ENCODE peak calls at places on chromosome 11, in ten cellular contexts. O is aorta; J is A549; W is naive thymus-derived CD4-positive, alpha-beta T cell; I is GM10248; N is bronchial epithelial cell; E is myocyte; V is kidney epithelial cell; B is stimulated activated CD8-positive, alpha-beta memory T cell treated with anti-CD3 and anti-CD28 coated beads, Interleukin-4, amount 100 ng/mL, for 4 hours; M is germinal center. S is an unnamed sample.

GRCh38 chr11:71086687-71087258 is 165.6 kb downstream of the SHANK2 start:
- DNase-seq in M (peak), N (peak), J (peak), W (no peak), V (no peak), O (no peak), I (no peak), B (no peak), E (peak), S (no peak)

GRCh38 chr11:75453916-75454655 is 21.1 kb upstream of the KLHL35 start:
- DNase-seq in W (no peak), M (no peak), V (no peak), N (no peak), O (no peak), J (no peak), B (no peak), I (no peak), E (peak), S (no peak)

GRCh38 chr11:117639601-117640000 is 157.4 kb downstream of the DSCAML1 start:
- DNase-seq in W (no peak), M (no peak), J (no peak), B (no peak), I (no peak), O (peak), E (no peak), V (no peak), N (no peak), S (no peak)

GRCh38 chr11:128889657-128890213 is 1.4 kb upstream of the KCNJ5 start:
- DNase-seq in O (no peak), V (no peak), N (no peak), J (no peak), E (no peak), W (no peak), B (no peak), M (no peak), I (no peak), S (no peak)

GRCh38 chr11:76763573-76764348 is 19.4 kb upstream of the TSKU start:
- DNase-seq in J (peak), M (no peak), I (no peak), O (peak), W (no peak), V (no peak), B (no peak), E (peak), N (peak), S (no peak)

GRCh38 chr11:6925636-6926207 is 504 bp upstream of the ZNF215 start:
- DNase-seq in N (peak), I (no peak), O (no peak), M (no peak), E (no peak), J (no peak), V (no peak), W (no peak), B (no peak), S (no peak)

GRCh38 chr11:45543808-45544422 is 121.5 kb downstream of the CHST1 start:
- DNase-seq in B (no peak), M (no peak), I (no peak), N (no peak), V (no peak), J (peak), O (no peak), W (no peak), E (peak), S (no peak)

GRCh38 chr11:124859171-124859570 is 6.1 kb upstream of the ROBO3 start:
- DNase-seq in E (no peak), J (no peak), W (no peak), V (no peak), I (no peak), B (no peak), N (no peak), M (no peak), O (no peak), S (no peak)

GRCh38 chr11:2300290-2300935 is 1.3 kb downstream of the C11orf21 start:
- DNase-seq in O (peak), N (no peak), J (no peak), B (no peak), E (no peak), M (no peak), V (no peak), I (no peak), W (no peak), S (no peak)

GRCh38 chr11:32103941-32104340 is 13.1 kb downstream of the RCN1 start:
- DNase-seq in E (peak), I (no peak), N (no peak), M (no peak), V (no peak), O (no peak), J (no peak), W (no peak), B (no peak), S (no peak)

S was measured in GM12891.